ENCODE peak calls at places on chromosomes 13 and 19, in four cellular contexts. N is endothelial cell, I is fibroblast of pulmonary artery, A is AG04449. H is an unnamed sample.

GRCh38 chr13:27919934-27920676 is at the start of gene PDX1:
- DNase-seq in A (no peak), I (no peak), N (peak), H (no peak)

GRCh38 chr13:44818428-44818827 is 170.8 kb downstream of the NUFIP1 start:
- DNase-seq in N (no peak), I (peak), A (no peak), H (no peak)

GRCh38 chr13:98142427-98143156 is at the start of gene FARP1:
- DNase-seq in N (peak), A (no peak), I (peak), H (no peak)

GRCh38 chr19:16497042-16497441 is 848 bp downstream of the C19orf44 start:
- DNase-seq in N (no peak), I (no peak), A (no peak), H (no peak)

GRCh38 chr19:38335949-38336637 is 463 bp downstream of the CATSPERG start:
- DNase-seq in I (peak), A (peak), N (peak), H (peak)

GRCh38 chr19:41939861-41940442 is 11.7 kb upstream of the ERFL start:
- DNase-seq in A (no peak), I (no peak), N (no peak), H (no peak)

GRCh38 chr13:30690282-30691188 is 44.8 kb upstream of the ALOX5AP start:
- DNase-seq in I (peak), A (peak), N (no peak), H (no peak)

GRCh38 chr13:50214514-50214913 is 199.3 kb downstream of the KCNRG start:
- DNase-seq in I (no peak), N (no peak), A (no peak), H (no peak)

GRCh38 chr19:17075860-17076538 is 422 bp downstream of the MYO9B start:
- DNase-seq in A (no peak), I (no peak), N (no peak), H (peak)

GRCh38 chr13:41905600-41906254 is 55.2 kb downstream of the VWA8 start:
- DNase-seq in I (peak), N (no peak), A (no peak), H (no peak)

GRCh38 chr19:41711376-41712261 is 3.2 kb downstream of the CEACAM5 start:
- DNase-seq in I (no peak), A (no peak), N (no peak), H (no peak)

GRCh38 chr13:72920097-72920496 is 138.2 kb downstream of the PIBF1 start:
- DNase-seq in A (peak), N (no peak), I (peak), H (no peak)

GRCh38 chr13:113110048-113110851 is 4.7 kb downstream of the F7 start:
- DNase-seq in N (no peak), I (no peak), A (no peak), H (no peak)

GRCh38 chr19:52398091-52398461 is 427 bp downstream of the ZNF528 start:
- DNase-seq in I (peak), A (no peak), N (no peak), H (no peak)

GRCh38 chr19:42477117-42477516 is 34.4 kb upstream of the CXCL17 start:
- DNase-seq in A (no peak), I (no peak), N (no peak), H (no peak)

GRCh38 chr19:55259540-55260210 is 858 bp upstream of the PPP6R1 start:
- DNase-seq in N (peak), A (no peak), I (peak), H (no peak)

GRCh38 chr13:22114630-22115311 is 443.9 kb downstream of the FGF9 start:
- DNase-seq in I (no peak), N (no peak), A (no peak), H (no peak)

GRCh38 chr19:13234518-13234917 is 84.3 kb downstream of the IER2 start:
- DNase-seq in A (no peak), N (no peak), I (no peak), H (peak)

GRCh38 chr19:2719910-2720776 is 1.0 kb downstream of the DIRAS1 start:
- DNase-seq in A (no peak), I (no peak), N (no peak), H (no peak)

GRCh38 chr19:40709817-40710216 is 6.9 kb downstream of the COQ8B start:
- DNase-seq in N (no peak), I (no peak), A (no peak), H (no peak)

GRCh38 chr13:47548294-47548825 is 452.7 kb downstream of the SUCLA2 start:
- DNase-seq in N (no peak), I (no peak), A (no peak), H (no peak)

GRCh38 chr13:78598382-78598781 is 5.0 kb downstream of the POU4F1 start:
- DNase-seq in A (no peak), I (no peak), N (no peak), H (no peak)

GRCh38 chr13:36395280-36395679 is 37.0 kb upstream of the CCNA1 start:
- DNase-seq in A (peak), N (no peak), I (peak), H (no peak)

GRCh38 chr13:39767791-39768564 is 112.5 kb downstream of the COG6 start:
- DNase-seq in N (no peak), I (no peak), A (no peak), H (no peak)

GRCh38 chr19:35542209-35542608 is 3.2 kb upstream of the TMEM147 start:
- DNase-seq in A (no peak), I (no peak), N (no peak), H (no peak)

GRCh38 chr19:34960103-34960805 is 3.8 kb downstream of the ZNF792 start:
- DNase-seq in N (no peak), I (peak), A (no peak), H (no peak)

GRCh38 chr13:113058988-113059850 is 46.4 kb upstream of the F7 start:
- DNase-seq in I (peak), N (no peak), A (no peak), H (no peak)

GRCh38 chr13:45718063-45718462 is 15.9 kb downstream of the CBY2 start:
- DNase-seq in A (no peak), N (peak), I (peak), H (no peak)

GRCh38 chr13:35157143-35157755 is 215.2 kb downstream of the NBEA start:
- DNase-seq in N (peak), A (no peak), I (peak), H (no peak)

GRCh38 chr19:1087813-1088418 is 7.3 kb downstream of the POLR2E start:
- DNase-seq in N (no peak), I (no peak), A (no peak), H (no peak)
- TF ChIP-seq CTCF in N (no peak), I (no peak), A (no peak), H (no peak)

DNA sequence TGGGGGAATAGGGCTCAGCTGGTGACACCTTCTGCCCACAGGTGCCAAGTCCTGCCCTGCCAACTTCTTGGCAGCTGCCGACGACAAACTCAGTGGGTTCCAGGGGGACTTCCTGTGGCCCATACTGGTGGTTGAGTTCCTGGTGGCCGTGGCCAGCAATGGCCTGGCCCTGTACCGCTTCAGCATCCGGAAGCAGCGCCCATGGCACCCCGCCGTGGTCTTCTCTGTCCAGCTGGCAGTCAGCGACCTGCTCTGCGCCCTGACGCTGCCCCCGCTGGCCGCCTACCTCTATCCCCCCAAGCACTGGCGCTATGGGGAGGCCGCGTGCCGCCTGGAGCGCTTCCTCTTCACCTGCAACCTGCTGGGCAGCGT is 2.1 kb downstream of the P2RY11 start:
- DNase-seq in N (no peak), I (no peak), A (no peak), H (peak)
- TF ChIP-seq CTCF in N (no peak), I (no peak), A (no peak), H (no peak)

GRCh38 chr13:60134376-60134775 is 29.4 kb downstream of the DIAPH3 start:
- DNase-seq in A (no peak), I (peak), N (no peak), H (no peak)
- TF ChIP-seq CTCF in A (peak), I (peak), N (no peak), H (no peak)

GRCh38 chr13:25529425-25529824 is 157.7 kb downstream of the ATP8A2 start:
- DNase-seq in N (no peak), A (no peak), I (no peak), H (no peak)
- TF ChIP-seq CTCF in N (no peak), A (no peak), I (no peak), H (no peak)

GRCh38 chr13:99601535-99601934 is 100.3 kb downstream of the TM9SF2 start:
- DNase-seq in N (no peak), I (no peak), A (no peak), H (no peak)

GRCh38 chr13:99605417-99606321 is 104.4 kb downstream of the TM9SF2 start:
- DNase-seq in N (peak), A (no peak), I (no peak), H (peak)

GRCh38 chr13:99604636-99605035 is 103.4 kb downstream of the TM9SF2 start:
- DNase-seq in A (no peak), N (no peak), I (no peak), H (no peak)

GRCh38 chr13:99596180-99596579 is 94.9 kb downstream of the TM9SF2 start:
- DNase-seq in N (no peak), I (no peak), A (no peak), H (no peak)

DNA sequence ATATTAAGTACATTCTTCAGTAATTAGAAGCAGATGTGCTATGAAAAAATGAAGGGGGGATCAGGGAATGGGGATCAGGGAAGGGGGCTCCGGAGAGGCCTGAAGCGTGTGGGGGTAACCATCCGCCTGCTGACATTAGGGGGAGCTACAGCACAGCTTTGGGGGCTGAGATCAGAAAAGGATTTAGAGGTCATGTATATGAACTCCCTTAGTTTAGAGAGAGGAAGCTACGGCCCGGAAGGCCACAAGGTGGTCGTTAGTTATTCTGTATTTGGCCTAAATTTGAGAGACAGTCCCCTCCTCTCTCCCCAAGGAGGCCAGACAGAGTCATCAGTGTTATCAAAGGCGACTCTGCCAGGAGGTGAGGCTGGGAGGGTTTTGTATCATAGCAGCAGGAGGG is 99.0 kb downstream of the TM9SF2 start:
- DNase-seq in N (peak), A (no peak), I (no peak), H (no peak)
- TF ChIP-seq CTCF in N (no peak), A (no peak), I (no peak), H (no peak)